ENCODE peak calls at places on chromosomes 7 and 10, in seven cellular contexts. J is NCI-H2029 treated with DMSO at 0.1 percent for 48 hours; B is substantia nigra; M is left kidney; S is tibial nerve; G is neural crest cell; I is activated CD4-positive, alpha-beta T cell treated with anti-CD3 and anti-CD28 coated beads, Interleukin-2, amount 50 U/mL, for 1 hour. K is an unnamed sample.

GRCh38 chr10:49353895-49354566 is 41.9 kb downstream of the DRGX start:
- DNase-seq in J (no peak), S (no peak), B (no peak), I (no peak), G (no peak), M (no peak), K (no peak)

GRCh38 chr7:4200546-4201094 is 481.5 kb upstream of the FOXK1 start:
- DNase-seq in I (no peak), J (no peak), M (no peak), S (no peak), G (no peak), B (no peak), K (no peak)

GRCh38 chr10:94963901-94964300 is 25.4 kb downstream of the CYP2C9 start:
- DNase-seq in G (peak), J (peak), B (no peak), I (no peak), M (peak), S (no peak), K (no peak)

GRCh38 chr10:1147810-1148209 is 91.6 kb downstream of the WDR37 start:
- DNase-seq in S (no peak), B (no peak), J (no peak), M (no peak), G (no peak), I (no peak), K (no peak)

GRCh38 chr7:4249241-4249640 is 432.9 kb upstream of the FOXK1 start:
- DNase-seq in M (no peak), B (no peak), J (no peak), G (no peak), S (no peak), I (no peak), K (no peak)

GRCh38 chr10:62528441-62528840 is 154.3 kb downstream of the ZNF365 start:
- DNase-seq in S (no peak), I (no peak), J (no peak), G (no peak), B (no peak), M (no peak), K (no peak)

GRCh38 chr7:158976468-158976848 is 120.1 kb downstream of the DYNC2I1 start:
- DNase-seq in M (peak), I (no peak), S (no peak), B (no peak), G (no peak), J (no peak), K (no peak)

GRCh38 chr10:110733256-110733952 is 89.3 kb downstream of the RBM20 start:
- DNase-seq in S (no peak), I (no peak), B (no peak), J (peak), M (peak), G (no peak), K (no peak)

GRCh38 chr10:79182763-79183467 is 114.1 kb downstream of the ZMIZ1 start:
- DNase-seq in I (no peak), J (no peak), M (peak), G (no peak), B (no peak), S (no peak), K (no peak)

GRCh38 chr7:131300572-131301466 is 26.9 kb upstream of the MKLN1 start:
- DNase-seq in I (no peak), S (peak), J (no peak), M (peak), B (no peak), G (no peak), K (no peak)

GRCh38 chr10:125605167-125605566 is 77.8 kb downstream of the TEX36 start:
- DNase-seq in G (no peak), J (no peak), M (no peak), S (no peak), B (no peak), I (no peak), K (no peak)

GRCh38 chr7:19558527-19558926 is 150.3 kb downstream of the POLR1F start:
- DNase-seq in M (no peak), B (no peak), S (no peak), G (no peak), I (no peak), J (no peak), K (no peak)

GRCh38 chr7:155426543-155427410 is 31.2 kb upstream of the EN2 start:
- DNase-seq in B (no peak), G (no peak), S (no peak), J (no peak), I (no peak), M (no peak), K (no peak)

GRCh38 chr7:38775503-38775902 is 133.5 kb downstream of the VPS41 start:
- DNase-seq in S (no peak), G (no peak), B (no peak), J (peak), I (no peak), M (peak), K (no peak)

GRCh38 chr7:27155816-27156507 is 513 bp downstream of the HOXA7 start:
- DNase-seq in I (no peak), S (no peak), B (no peak), G (no peak), M (peak), J (no peak), K (no peak)

GRCh38 chr7:18655506-18655905 is 160.0 kb downstream of the HDAC9 start:
- DNase-seq in G (no peak), I (no peak), J (no peak), S (no peak), B (no peak), M (peak), K (no peak)

GRCh38 chr10:31526681-31527080 is 207.7 kb downstream of the ZEB1 start:
- DNase-seq in J (no peak), G (no peak), I (no peak), S (no peak), M (no peak), B (no peak), K (no peak)

GRCh38 chr7:31775511-31775910 is 88.5 kb downstream of the PPP1R17 start:
- DNase-seq in S (no peak), G (no peak), M (peak), I (no peak), B (no peak), J (peak), K (no peak)

GRCh38 chr7:128417071-128417470 is 7.3 kb upstream of the IMPDH1 start:
- DNase-seq in S (no peak), G (no peak), B (no peak), J (no peak), M (no peak), I (no peak), K (no peak)

GRCh38 chr7:78260826-78261225 is 462.3 kb downstream of the PHTF2 start:
- DNase-seq in B (no peak), S (no peak), J (no peak), G (no peak), I (no peak), M (no peak), K (no peak)

GRCh38 chr7:2508327-2509231 is 11.0 kb upstream of the LFNG start:
- DNase-seq in G (no peak), M (peak), J (peak), S (peak), I (peak), B (no peak), K (peak)

K was measured in effector memory CD8-positive, alpha-beta T cell.